ENCODE peak calls at places on chromosome 18, in four cellular contexts. P is DND-41, E is HCT116, T is H9. G is an unnamed sample. For H4K20me1, the result is how much of the 10 kb centered on the place peaks cover.

GRCh38 chr18:49561377-49562193 is at the start of gene LIPG:
- DNase-seq in P (no peak), T (peak), E (peak), G (peak)

GRCh38 chr18:45997689-45998088 is 30.6 kb upstream of the EPG5 start:
- DNase-seq in T (no peak), E (no peak), P (peak), G (no peak)

GRCh38 chr18:28399781-28400362 is 222.9 kb upstream of the CDH2 start:
- DNase-seq in E (no peak), T (no peak), P (no peak), G (no peak)

GRCh38 chr18:43888601-43889000 is 611.3 kb upstream of the SYT4 start:
- DNase-seq in E (no peak), T (no peak), P (no peak), G (no peak)

GRCh38 chr18:31057917-31058316 is 15.4 kb upstream of the DSC3 start:
- DNase-seq in P (no peak), E (no peak), T (no peak), G (no peak)

GRCh38 chr18:48472610-48473009 is 63.4 kb upstream of the ZBTB7C start:
- DNase-seq in P (no peak), T (no peak), E (no peak), G (peak)

GRCh38 chr18:48023334-48024008 is 93.0 kb upstream of the SMAD2 start:
- DNase-seq in T (peak), P (peak), E (peak), G (peak)

GRCh38 chr18:63559567-63560491 is 17.7 kb downstream of the SERPINB12 start:
- DNase-seq in T (no peak), E (no peak), P (no peak), G (no peak)

GRCh38 chr18:39313992-39314391 is 1748.4 kb upstream of the CELF4 start:
- DNase-seq in T (no peak), P (no peak), E (no peak), G (no peak)

GRCh38 chr18:78972930-78973331 is 6.7 kb upstream of the SALL3 start:
- DNase-seq in T (no peak), P (no peak), E (no peak), G (no peak)

GRCh38 chr18:56678836-56679565 is 27.8 kb downstream of the WDR7 start:
- DNase-seq in E (no peak), P (no peak), T (no peak), G (no peak)

GRCh38 chr18:49052891-49053644 is 102.3 kb upstream of the SMAD7 start:
- DNase-seq in T (no peak), P (peak), E (no peak), G (peak)

GRCh38 chr18:39487932-39488331 is 1922.3 kb upstream of the CELF4 start:
- DNase-seq in E (no peak), P (no peak), T (no peak), G (no peak)

GRCh38 chr18:37403100-37403781 is 162.4 kb downstream of the CELF4 start:
- DNase-seq in P (no peak), T (no peak), E (no peak), G (peak)

GRCh38 chr18:26088482-26088881 is 1.9 kb downstream of the SS18 start:
- DNase-seq in E (no peak), T (no peak), P (no peak), G (peak)

GRCh38 chr18:10061566-10061965 is 147.8 kb downstream of the VAPA start:
- DNase-seq in P (no peak), T (no peak), E (no peak), G (no peak)

GRCh38 chr18:59704146-59704545 is 6.9 kb upstream of the CCBE1 start:
- DNase-seq in T (no peak), E (no peak), P (no peak), G (no peak)

GRCh38 chr18:10490401-10491289 is 35.2 kb upstream of the NAPG start:
- DNase-seq in T (peak), P (peak), E (peak), G (no peak)

GRCh38 chr18:1499265-1499664 is 594.6 kb downstream of the ADCYAP1 start:
- DNase-seq in T (no peak), P (no peak), E (no peak), G (no peak)

GRCh38 chr18:9849407-9849961 is 36.3 kb upstream of the TXNDC2 start:
- DNase-seq in E (no peak), T (no peak), P (no peak), G (no peak)

DNA sequence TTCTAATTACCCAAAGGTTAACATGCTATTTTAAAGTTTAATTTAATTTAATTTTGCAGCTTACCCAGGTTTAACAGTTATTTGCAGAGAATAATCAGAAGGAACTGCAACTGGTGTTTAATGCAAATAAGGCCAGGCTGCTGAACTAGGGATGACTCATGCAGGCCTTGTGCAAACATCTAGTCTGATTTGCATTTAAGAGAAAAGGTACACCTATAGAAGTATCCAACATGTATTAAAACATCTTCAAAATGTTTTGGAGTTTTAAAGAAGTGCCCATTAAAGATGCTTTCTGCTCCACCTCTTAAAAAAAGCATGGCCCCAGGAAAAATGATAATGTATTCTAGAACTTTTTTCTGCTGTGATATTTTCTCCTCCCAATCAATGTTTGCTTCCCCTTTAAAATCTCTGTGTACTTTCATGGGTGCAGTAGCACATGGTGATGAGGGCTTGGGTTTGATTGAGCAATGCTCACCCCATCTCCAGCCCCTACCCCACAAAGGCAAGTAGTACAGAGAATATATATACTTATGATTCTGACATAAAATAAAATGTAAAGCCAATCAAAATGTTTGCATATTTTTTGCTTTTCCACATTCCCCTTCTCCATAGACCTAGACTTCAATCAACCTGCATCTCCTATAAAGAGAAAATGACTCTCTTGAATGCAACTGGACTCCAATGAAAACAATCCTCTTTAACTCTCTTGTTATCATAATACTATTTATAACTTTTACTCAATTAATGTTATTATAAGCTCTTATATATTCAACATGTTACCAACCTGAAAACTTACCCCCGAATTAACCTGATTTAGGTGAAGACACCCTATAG is 54.1 kb downstream of the ATP8B1 start:
- DNase-seq in P (no peak), E (no peak), T (no peak), G (peak)
- H4K20me1 ChIP-seq in P (under half), E (under half), T (under half), G (under half)

GRCh38 chr18:54222922-54223567 is 1.4 kb downstream of the MBD2 start:
- DNase-seq in E (peak), P (peak), T (no peak), G (no peak)
- H4K20me1 ChIP-seq in E (under half), P (under half), T (under half), G (under half)

GRCh38 chr18:70295633-70296188 is 6.9 kb downstream of the SOCS6 start:
- DNase-seq in P (no peak), E (no peak), T (no peak), G (peak)
- H4K20me1 ChIP-seq in P (under half), E (under half), T (under half), G (under half)

GRCh38 chr18:73189718-73190117 is 321.9 kb upstream of the NETO1 start:
- DNase-seq in E (no peak), P (no peak), T (no peak), G (no peak)
- H4K20me1 ChIP-seq in E (under half), P (under half), T (under half), G (under half)

GRCh38 chr18:58116815-58117214 is 72.8 kb downstream of the NEDD4L start:
- DNase-seq in T (no peak), P (no peak), E (no peak), G (no peak)

GRCh38 chr18:58112174-58112573 is 68.1 kb downstream of the NEDD4L start:
- DNase-seq in E (no peak), P (no peak), T (no peak), G (no peak)

GRCh38 chr18:58117685-58118403 is 73.8 kb downstream of the NEDD4L start:
- DNase-seq in E (peak), P (no peak), T (no peak), G (peak)

GRCh38 chr18:58113337-58113736 is 69.3 kb downstream of the NEDD4L start:
- DNase-seq in E (no peak), P (no peak), T (no peak), G (no peak)

DNA sequence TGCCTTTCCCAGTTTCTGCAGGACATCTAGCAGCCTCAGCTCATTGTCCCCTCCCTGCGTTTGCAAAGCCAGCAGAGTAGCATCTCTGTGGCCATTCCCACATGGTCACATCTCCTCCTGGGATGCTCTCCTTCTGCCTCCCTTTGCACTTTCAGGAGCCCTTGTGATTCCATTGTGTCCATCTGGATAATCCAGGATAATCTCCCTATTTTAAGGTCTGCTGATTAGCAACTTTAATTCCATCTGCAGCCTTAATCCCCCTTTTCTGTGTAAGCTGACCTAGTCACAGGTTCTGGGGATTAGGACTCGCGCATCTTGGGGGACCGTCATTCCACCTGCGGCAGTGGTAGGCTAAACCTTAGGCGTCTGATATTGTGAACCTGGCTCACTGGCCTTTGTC is 70.7 kb downstream of the NEDD4L start:
- DNase-seq in P (no peak), E (no peak), T (no peak), G (no peak)
- H4K20me1 ChIP-seq in P (under half), E (under half), T (under half), G (under half)

DNA sequence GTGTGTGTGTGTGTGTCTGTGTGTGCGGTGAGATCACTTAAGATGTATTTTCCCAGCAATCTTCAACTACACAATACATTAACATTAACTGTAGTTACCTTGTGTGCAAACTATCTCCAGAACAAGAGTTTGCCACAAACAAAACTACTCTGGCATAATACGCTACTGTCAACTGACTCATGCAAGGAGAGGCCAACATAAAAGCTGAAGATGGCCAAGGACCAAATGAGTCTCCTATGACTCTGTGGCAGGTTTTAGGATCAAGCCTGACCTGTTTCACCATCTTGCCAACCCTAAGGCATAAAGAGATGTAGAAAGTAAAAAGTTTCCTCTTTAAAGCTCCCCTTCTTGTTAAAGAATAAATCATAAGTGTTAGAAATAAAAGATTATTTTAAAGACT is 20.1 kb downstream of the CYB5A start:
- DNase-seq in T (no peak), E (no peak), P (no peak), G (peak)
- H4K20me1 ChIP-seq in T (under half), E (under half), P (under half), G (under half)

DNA sequence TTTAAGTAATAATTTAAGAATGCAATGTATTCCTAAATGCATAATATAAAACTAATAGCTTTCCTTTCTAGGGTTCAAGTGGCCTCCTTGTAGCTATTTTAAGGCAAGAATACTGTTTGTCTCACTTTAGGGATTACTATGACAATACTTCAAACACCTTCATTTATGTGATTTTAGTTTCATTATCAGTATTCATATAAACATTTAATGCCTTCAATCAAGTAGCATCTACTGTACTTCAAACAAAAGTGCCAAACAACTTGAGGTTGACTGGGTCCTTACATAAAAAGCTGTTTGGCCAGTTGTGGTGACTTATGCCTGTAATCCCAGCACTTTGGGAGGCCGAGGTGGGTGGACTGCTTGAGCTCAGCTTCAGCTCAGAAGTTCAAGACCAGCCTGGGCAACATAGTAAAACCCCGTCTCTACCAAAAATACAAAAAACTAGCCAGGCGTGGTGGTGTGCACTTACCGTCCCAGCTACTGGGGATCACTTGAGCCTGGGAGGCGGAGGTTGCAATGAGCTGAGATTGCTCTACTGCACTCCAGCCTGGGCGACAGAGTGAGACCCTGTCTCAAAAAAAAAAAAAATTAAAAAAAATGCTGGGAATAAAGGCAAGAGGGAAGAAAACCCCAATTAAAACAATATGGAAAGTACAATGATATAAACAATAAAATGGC is 9.3 kb downstream of the MEX3C start:
- DNase-seq in E (no peak), T (no peak), P (no peak), G (no peak)
- H4K20me1 ChIP-seq in E (under half), T (under half), P (half or more), G (under half)

GRCh38 chr18:12855886-12856285 is 28.2 kb downstream of the PTPN2 start:
- DNase-seq in E (no peak), T (no peak), P (no peak), G (no peak)
- H4K20me1 ChIP-seq in E (under half), T (under half), P (under half), G (under half)

G was measured in GM23248.